ENCODE peak calls at places on chromosome 15, in five cellular contexts. One of them, this sample, is unnamed.
A peak's percentile ranks its signal among the peaks of the same experiment; 100 is the strongest.

GRCh38 chr15:83503595-83504364 is 56.6 kb downstream of the SH3GL3 start:
- DNase-seq in head of caudate nucleus: no peak
- DNase-seq in heart left ventricle: no peak
- DNase-seq in A172: no peak
- DNase-seq in iPS-NIHi11: no peak
- DNase-seq in this sample: no peak

GRCh38 chr15:28001641-28002040 is 97.5 kb downstream of the OCA2 start:
- DNase-seq in head of caudate nucleus: no peak
- DNase-seq in heart left ventricle: no peak
- DNase-seq in A172: no peak
- DNase-seq in iPS-NIHi11: no peak
- DNase-seq in this sample: no peak

GRCh38 chr15:40006646-40007045 is 32.3 kb downstream of the SRP14 start:
- DNase-seq in head of caudate nucleus: no peak
- DNase-seq in heart left ventricle: no peak
- DNase-seq in A172: no peak
- DNase-seq in iPS-NIHi11: no peak
- DNase-seq in this sample: no peak

GRCh38 chr15:60740787-60741354 is 261.9 kb upstream of the ICE2 start:
- DNase-seq in head of caudate nucleus: no peak
- DNase-seq in heart left ventricle: no peak
- DNase-seq in A172: no peak
- DNase-seq in iPS-NIHi11: no peak
- DNase-seq in this sample: no peak

GRCh38 chr15:72999586-72999985 is 52.7 kb upstream of the NEO1 start:
- DNase-seq in head of caudate nucleus: no peak
- DNase-seq in heart left ventricle: no peak
- DNase-seq in A172: no peak
- DNase-seq in iPS-NIHi11: no peak
- DNase-seq in this sample: no peak

GRCh38 chr15:62902821-62903220 is 139.7 kb upstream of the TPM1 start:
- DNase-seq in head of caudate nucleus: no peak
- DNase-seq in heart left ventricle: no peak
- DNase-seq in A172: no peak
- DNase-seq in iPS-NIHi11: peak; percentile 44
- DNase-seq in this sample: no peak

GRCh38 chr15:101276501-101277037 is 716 bp downstream of the SELENOS start:
- DNase-seq in head of caudate nucleus: no peak
- DNase-seq in heart left ventricle: no peak
- DNase-seq in A172: no peak
- DNase-seq in iPS-NIHi11: no peak
- DNase-seq in this sample: no peak

GRCh38 chr15:90046846-90047481 is 45.8 kb downstream of the ZNF710 start:
- DNase-seq in head of caudate nucleus: no peak
- DNase-seq in heart left ventricle: no peak
- DNase-seq in A172: no peak
- DNase-seq in iPS-NIHi11: peak; percentile 44
- DNase-seq in this sample: peak; percentile 75

GRCh38 chr15:73985101-73985873 is 6.8 kb downstream of the STOML1 start:
- DNase-seq in head of caudate nucleus: no peak
- DNase-seq in heart left ventricle: no peak
- DNase-seq in A172: peak; percentile 74
- DNase-seq in iPS-NIHi11: no peak
- DNase-seq in this sample: no peak

GRCh38 chr15:69060744-69061143 is 46.2 kb downstream of the NOX5 start:
- DNase-seq in head of caudate nucleus: no peak
- DNase-seq in heart left ventricle: no peak
- DNase-seq in A172: no peak
- DNase-seq in iPS-NIHi11: no peak
- DNase-seq in this sample: no peak

GRCh38 chr15:66923438-66923881 is 141.9 kb upstream of the SMAD3 start:
- DNase-seq in head of caudate nucleus: no peak
- DNase-seq in heart left ventricle: no peak
- DNase-seq in A172: no peak
- DNase-seq in iPS-NIHi11: peak; percentile 78
- DNase-seq in this sample: no peak

GRCh38 chr15:32717290-32718081 is at the start of gene GREM1:
- DNase-seq in head of caudate nucleus: peak; percentile 83
- DNase-seq in heart left ventricle: no peak
- DNase-seq in A172: no peak
- DNase-seq in iPS-NIHi11: peak; percentile 77
- DNase-seq in this sample: peak; percentile 70

GRCh38 chr15:94119923-94120775 is 111.2 kb upstream of the MCTP2 start:
- DNase-seq in head of caudate nucleus: peak; percentile 48
- DNase-seq in heart left ventricle: peak; percentile 48
- DNase-seq in A172: peak; percentile 75
- DNase-seq in iPS-NIHi11: peak; percentile 67
- DNase-seq in this sample: no peak

GRCh38 chr15:63080638-63081250 is 38.2 kb downstream of the TPM1 start:
- DNase-seq in head of caudate nucleus: no peak
- DNase-seq in heart left ventricle: no peak
- DNase-seq in A172: no peak
- DNase-seq in iPS-NIHi11: no peak
- DNase-seq in this sample: no peak

GRCh38 chr15:56918907-56919707 is 663 bp downstream of the TCF12 start:
- DNase-seq in head of caudate nucleus: peak; percentile 56
- DNase-seq in heart left ventricle: peak; percentile 62
- DNase-seq in A172: peak; percentile 34
- DNase-seq in iPS-NIHi11: peak; percentile 70
- DNase-seq in this sample: peak; percentile 69

This sample was measured in aorta.